ENCODE peak calls at places on chromosomes 4 and X, in ten cellular contexts. One of them, this sample, is unnamed.

GRCh38 chr4:113885291-113885690 is 94.2 kb downstream of the ARSJ start:
- DNase-seq in adrenal gland: no peak
- DNase-seq in NCI-H1105: no peak
- DNase-seq in CD4-positive, alpha-beta memory T cell: no peak
- DNase-seq in iris pigment epithelial cell: no peak
- DNase-seq in endothelial cell of umbilical vein: peak
- DNase-seq in NCI-H1417: no peak
- DNase-seq in trophoblast cell: no peak
- DNase-seq in progenitor cell of endocrine pancreas: no peak
- DNase-seq in activated T-cell treated with anti-CD3 and anti-CD28 coated beads, Interleukin-2, amount 50 U/mL, for 4 hours: no peak
- DNase-seq in this sample: no peak

GRCh38 chr4:1039493-1040343 is 28.3 kb downstream of the FGFRL1 start:
- DNase-seq in adrenal gland: peak
- DNase-seq in NCI-H1105: no peak
- DNase-seq in CD4-positive, alpha-beta memory T cell: no peak
- DNase-seq in iris pigment epithelial cell: peak
- DNase-seq in endothelial cell of umbilical vein: no peak
- DNase-seq in NCI-H1417: no peak
- DNase-seq in trophoblast cell: no peak
- DNase-seq in progenitor cell of endocrine pancreas: no peak
- DNase-seq in activated T-cell treated with anti-CD3 and anti-CD28 coated beads, Interleukin-2, amount 50 U/mL, for 4 hours: no peak
- DNase-seq in this sample: no peak

GRCh38 chr4:98838977-98839618 is 89.8 kb downstream of the EIF4E start:
- DNase-seq in adrenal gland: no peak
- DNase-seq in NCI-H1105: no peak
- DNase-seq in CD4-positive, alpha-beta memory T cell: no peak
- DNase-seq in iris pigment epithelial cell: peak
- DNase-seq in endothelial cell of umbilical vein: peak
- DNase-seq in NCI-H1417: peak
- DNase-seq in trophoblast cell: no peak
- DNase-seq in progenitor cell of endocrine pancreas: no peak
- DNase-seq in activated T-cell treated with anti-CD3 and anti-CD28 coated beads, Interleukin-2, amount 50 U/mL, for 4 hours: no peak
- DNase-seq in this sample: no peak

GRCh38 chr4:4203688-4204400 is 22.9 kb downstream of the OTOP1 start:
- DNase-seq in adrenal gland: no peak
- DNase-seq in NCI-H1105: no peak
- DNase-seq in CD4-positive, alpha-beta memory T cell: no peak
- DNase-seq in iris pigment epithelial cell: no peak
- DNase-seq in endothelial cell of umbilical vein: no peak
- DNase-seq in NCI-H1417: no peak
- DNase-seq in trophoblast cell: no peak
- DNase-seq in progenitor cell of endocrine pancreas: no peak
- DNase-seq in activated T-cell treated with anti-CD3 and anti-CD28 coated beads, Interleukin-2, amount 50 U/mL, for 4 hours: no peak
- DNase-seq in this sample: no peak

GRCh38 chr4:138616775-138617174 is 374.6 kb upstream of the SLC7A11 start:
- DNase-seq in adrenal gland: no peak
- DNase-seq in NCI-H1105: no peak
- DNase-seq in CD4-positive, alpha-beta memory T cell: no peak
- DNase-seq in iris pigment epithelial cell: peak
- DNase-seq in endothelial cell of umbilical vein: no peak
- DNase-seq in NCI-H1417: no peak
- DNase-seq in trophoblast cell: no peak
- DNase-seq in progenitor cell of endocrine pancreas: no peak
- DNase-seq in activated T-cell treated with anti-CD3 and anti-CD28 coated beads, Interleukin-2, amount 50 U/mL, for 4 hours: no peak
- DNase-seq in this sample: no peak

GRCh38 chrX:124234348-124234747 is 98.1 kb upstream of the TEX13D start:
- DNase-seq in adrenal gland: no peak
- DNase-seq in NCI-H1105: no peak
- DNase-seq in CD4-positive, alpha-beta memory T cell: no peak
- DNase-seq in iris pigment epithelial cell: no peak
- DNase-seq in endothelial cell of umbilical vein: no peak
- DNase-seq in NCI-H1417: no peak
- DNase-seq in trophoblast cell: no peak
- DNase-seq in progenitor cell of endocrine pancreas: no peak
- DNase-seq in activated T-cell treated with anti-CD3 and anti-CD28 coated beads, Interleukin-2, amount 50 U/mL, for 4 hours: no peak
- DNase-seq in this sample: no peak

GRCh38 chr4:153344131-153345010 is at the start of gene MND1:
- DNase-seq in adrenal gland: peak
- DNase-seq in NCI-H1105: peak
- DNase-seq in CD4-positive, alpha-beta memory T cell: peak
- DNase-seq in iris pigment epithelial cell: peak
- DNase-seq in endothelial cell of umbilical vein: peak
- DNase-seq in NCI-H1417: peak
- DNase-seq in trophoblast cell: peak
- DNase-seq in progenitor cell of endocrine pancreas: peak
- DNase-seq in activated T-cell treated with anti-CD3 and anti-CD28 coated beads, Interleukin-2, amount 50 U/mL, for 4 hours: peak
- DNase-seq in this sample: peak

GRCh38 chr4:127134490-127134889 is 498.3 kb upstream of the INTU start:
- DNase-seq in adrenal gland: no peak
- DNase-seq in NCI-H1105: no peak
- DNase-seq in CD4-positive, alpha-beta memory T cell: no peak
- DNase-seq in iris pigment epithelial cell: no peak
- DNase-seq in endothelial cell of umbilical vein: no peak
- DNase-seq in NCI-H1417: peak
- DNase-seq in trophoblast cell: no peak
- DNase-seq in progenitor cell of endocrine pancreas: no peak
- DNase-seq in activated T-cell treated with anti-CD3 and anti-CD28 coated beads, Interleukin-2, amount 50 U/mL, for 4 hours: no peak
- DNase-seq in this sample: no peak

GRCh38 chrX:23756165-23756564 is 13.1 kb upstream of the ACOT9 start:
- DNase-seq in adrenal gland: peak
- DNase-seq in NCI-H1105: peak
- DNase-seq in CD4-positive, alpha-beta memory T cell: peak
- DNase-seq in iris pigment epithelial cell: peak
- DNase-seq in endothelial cell of umbilical vein: peak
- DNase-seq in NCI-H1417: peak
- DNase-seq in trophoblast cell: peak
- DNase-seq in progenitor cell of endocrine pancreas: peak
- DNase-seq in activated T-cell treated with anti-CD3 and anti-CD28 coated beads, Interleukin-2, amount 50 U/mL, for 4 hours: peak
- DNase-seq in this sample: peak

GRCh38 chr4:602559-602942 is 22.8 kb upstream of the PDE6B start:
- DNase-seq in adrenal gland: no peak
- DNase-seq in NCI-H1105: no peak
- DNase-seq in CD4-positive, alpha-beta memory T cell: peak
- DNase-seq in iris pigment epithelial cell: peak
- DNase-seq in endothelial cell of umbilical vein: no peak
- DNase-seq in NCI-H1417: peak
- DNase-seq in trophoblast cell: peak
- DNase-seq in progenitor cell of endocrine pancreas: peak
- DNase-seq in activated T-cell treated with anti-CD3 and anti-CD28 coated beads, Interleukin-2, amount 50 U/mL, for 4 hours: peak
- DNase-seq in this sample: peak

GRCh38 chr4:175916636-175917351 is 104.7 kb upstream of the GPM6A start:
- DNase-seq in adrenal gland: no peak
- DNase-seq in NCI-H1105: no peak
- DNase-seq in CD4-positive, alpha-beta memory T cell: no peak
- DNase-seq in iris pigment epithelial cell: no peak
- DNase-seq in endothelial cell of umbilical vein: no peak
- DNase-seq in NCI-H1417: no peak
- DNase-seq in trophoblast cell: no peak
- DNase-seq in progenitor cell of endocrine pancreas: no peak
- DNase-seq in activated T-cell treated with anti-CD3 and anti-CD28 coated beads, Interleukin-2, amount 50 U/mL, for 4 hours: no peak
- DNase-seq in this sample: no peak

GRCh38 chrX:154131955-154132354 is 12.1 kb upstream of the OPN1LW start:
- DNase-seq in adrenal gland: no peak
- DNase-seq in NCI-H1105: no peak
- DNase-seq in CD4-positive, alpha-beta memory T cell: no peak
- DNase-seq in iris pigment epithelial cell: no peak
- DNase-seq in endothelial cell of umbilical vein: no peak
- DNase-seq in NCI-H1417: no peak
- DNase-seq in trophoblast cell: no peak
- DNase-seq in progenitor cell of endocrine pancreas: no peak
- DNase-seq in activated T-cell treated with anti-CD3 and anti-CD28 coated beads, Interleukin-2, amount 50 U/mL, for 4 hours: no peak
- DNase-seq in this sample: no peak

GRCh38 chr4:184613405-184613804 is 35.8 kb downstream of the CASP3 start:
- DNase-seq in adrenal gland: no peak
- DNase-seq in NCI-H1105: no peak
- DNase-seq in CD4-positive, alpha-beta memory T cell: no peak
- DNase-seq in iris pigment epithelial cell: no peak
- DNase-seq in endothelial cell of umbilical vein: no peak
- DNase-seq in NCI-H1417: no peak
- DNase-seq in trophoblast cell: no peak
- DNase-seq in progenitor cell of endocrine pancreas: no peak
- DNase-seq in activated T-cell treated with anti-CD3 and anti-CD28 coated beads, Interleukin-2, amount 50 U/mL, for 4 hours: no peak
- DNase-seq in this sample: no peak

GRCh38 chr4:19791422-19792113 is 460.1 kb upstream of the SLIT2 start:
- DNase-seq in adrenal gland: no peak
- DNase-seq in NCI-H1105: no peak
- DNase-seq in CD4-positive, alpha-beta memory T cell: no peak
- DNase-seq in iris pigment epithelial cell: no peak
- DNase-seq in endothelial cell of umbilical vein: peak
- DNase-seq in NCI-H1417: no peak
- DNase-seq in trophoblast cell: no peak
- DNase-seq in progenitor cell of endocrine pancreas: no peak
- DNase-seq in activated T-cell treated with anti-CD3 and anti-CD28 coated beads, Interleukin-2, amount 50 U/mL, for 4 hours: no peak
- DNase-seq in this sample: no peak

GRCh38 chrX:49071877-49072711 is 1.7 kb downstream of the PRAF2 start:
- DNase-seq in adrenal gland: peak
- DNase-seq in NCI-H1105: peak
- DNase-seq in CD4-positive, alpha-beta memory T cell: no peak
- DNase-seq in iris pigment epithelial cell: peak
- DNase-seq in endothelial cell of umbilical vein: peak
- DNase-seq in NCI-H1417: no peak
- DNase-seq in trophoblast cell: no peak
- DNase-seq in progenitor cell of endocrine pancreas: no peak
- DNase-seq in activated T-cell treated with anti-CD3 and anti-CD28 coated beads, Interleukin-2, amount 50 U/mL, for 4 hours: no peak
- DNase-seq in this sample: no peak

GRCh38 chr4:53196195-53196641 is 169.6 kb downstream of the SCFD2 start:
- DNase-seq in adrenal gland: no peak
- DNase-seq in NCI-H1105: no peak
- DNase-seq in CD4-positive, alpha-beta memory T cell: no peak
- DNase-seq in iris pigment epithelial cell: peak
- DNase-seq in endothelial cell of umbilical vein: peak
- DNase-seq in NCI-H1417: no peak
- DNase-seq in trophoblast cell: no peak
- DNase-seq in progenitor cell of endocrine pancreas: no peak
- DNase-seq in activated T-cell treated with anti-CD3 and anti-CD28 coated beads, Interleukin-2, amount 50 U/mL, for 4 hours: no peak
- DNase-seq in this sample: no peak

GRCh38 chr4:18980516-18981233 is 959.1 kb upstream of the LCORL start:
- DNase-seq in adrenal gland: no peak
- DNase-seq in NCI-H1105: no peak
- DNase-seq in CD4-positive, alpha-beta memory T cell: no peak
- DNase-seq in iris pigment epithelial cell: no peak
- DNase-seq in endothelial cell of umbilical vein: no peak
- DNase-seq in NCI-H1417: no peak
- DNase-seq in trophoblast cell: no peak
- DNase-seq in progenitor cell of endocrine pancreas: no peak
- DNase-seq in activated T-cell treated with anti-CD3 and anti-CD28 coated beads, Interleukin-2, amount 50 U/mL, for 4 hours: no peak
- DNase-seq in this sample: no peak